ENCODE peak calls at places on chromosomes 6 and 20, in nine cellular contexts. X is esophagus squamous epithelium; K is psoas muscle; N is ovary; H is neural progenitor cell; U is CD8-positive, alpha-beta T cell; D is stomach; Z is body of pancreas; T is naive thymus-derived CD4-positive, alpha-beta T cell. J is an unnamed sample. For H3K9me3 and H3K27me3, the result is how much of the 10 kb centered on the place peaks cover.

GRCh38 chr6:87074051-87074711 is 20.7 kb downstream of the CGA start:
- DNase-seq in X (no peak), K (no peak), N (no peak), H (no peak), U (no peak), D (no peak), Z (no peak), T (no peak), J (no peak)

GRCh38 chr6:2396856-2397640 is 151.6 kb upstream of the GMDS start:
- DNase-seq in X (no peak), K (peak), N (no peak), H (no peak), U (no peak), D (no peak), Z (no peak), T (no peak), J (no peak)

GRCh38 chr6:4904461-4904860 is 99.4 kb downstream of the RPP40 start:
- DNase-seq in X (no peak), K (no peak), N (no peak), H (no peak), U (no peak), D (no peak), Z (no peak), T (no peak), J (no peak)

GRCh38 chr20:62896526-62896925 is 29.8 kb downstream of the DIDO1 start:
- DNase-seq in X (no peak), K (no peak), N (no peak), H (no peak), U (no peak), D (no peak), Z (no peak), T (no peak), J (no peak)

GRCh38 chr6:166221040-166221439 is 53.4 kb upstream of the TBXT start:
- DNase-seq in X (no peak), K (no peak), N (no peak), H (no peak), U (no peak), D (no peak), Z (no peak), T (no peak), J (no peak)

GRCh38 chr6:45964300-45964699 is 51.4 kb downstream of the CLIC5 start:
- DNase-seq in X (no peak), K (no peak), N (no peak), H (no peak), U (no peak), D (no peak), Z (no peak), T (no peak), J (no peak)

GRCh38 chr20:63873477-63873971 is 8.5 kb downstream of the TPD52L2 start:
- DNase-seq in X (no peak), K (peak), N (no peak), H (no peak), U (no peak), D (no peak), Z (peak), T (no peak), J (peak)

GRCh38 chr6:42226251-42227143 is 8.8 kb upstream of the MRPS10 start:
- DNase-seq in X (no peak), K (no peak), N (no peak), H (no peak), U (no peak), D (no peak), Z (peak), T (no peak), J (peak)

GRCh38 chr6:1945235-1945832 is 300.1 kb downstream of the GMDS start:
- DNase-seq in X (no peak), K (no peak), N (no peak), H (no peak), U (no peak), D (no peak), Z (no peak), T (no peak), J (no peak)

GRCh38 chr6:2865270-2866182 is 23.9 kb upstream of the SERPINB1 start:
- DNase-seq in X (no peak), K (no peak), N (no peak), H (no peak), U (no peak), D (no peak), Z (no peak), T (no peak), J (no peak)

GRCh38 chr6:144259988-144260387 is 25.1 kb upstream of the UTRN start:
- DNase-seq in X (no peak), K (no peak), N (no peak), H (no peak), U (no peak), D (no peak), Z (no peak), T (no peak), J (no peak)

GRCh38 chr6:21935561-21936028 is 342.0 kb downstream of the SOX4 start:
- DNase-seq in X (no peak), K (no peak), N (no peak), H (peak), U (no peak), D (peak), Z (peak), T (no peak), J (peak)

GRCh38 chr6:112478036-112478435 is 130.9 kb downstream of the RFPL4B start:
- DNase-seq in X (no peak), K (no peak), N (no peak), H (no peak), U (no peak), D (no peak), Z (no peak), T (no peak), J (no peak)

GRCh38 chr6:160293844-160294243 is 35.2 kb upstream of the SLC22A2 start:
- DNase-seq in X (no peak), K (no peak), N (no peak), H (peak), U (no peak), D (peak), Z (no peak), T (no peak), J (no peak)

GRCh38 chr6:126307859-126308258 is 32.1 kb upstream of the CENPW start:
- DNase-seq in X (no peak), K (peak), N (no peak), H (no peak), U (no peak), D (no peak), Z (no peak), T (no peak), J (peak)

GRCh38 chr6:30615958-30616810 is 859 bp downstream of the PPP1R10 start:
- DNase-seq in X (no peak), K (no peak), N (no peak), H (peak), U (peak), D (no peak), Z (peak), T (no peak), J (no peak)

GRCh38 chr6:105136433-105137350 is 43.1 kb downstream of the POPDC3 start:
- DNase-seq in X (no peak), K (peak), N (peak), H (peak), U (peak), D (peak), Z (peak), T (peak), J (peak)

GRCh38 chr6:38978139-38978704 is 70.4 kb upstream of the GLP1R start:
- DNase-seq in X (no peak), K (no peak), N (no peak), H (no peak), U (no peak), D (no peak), Z (no peak), T (no peak), J (no peak)

DNA sequence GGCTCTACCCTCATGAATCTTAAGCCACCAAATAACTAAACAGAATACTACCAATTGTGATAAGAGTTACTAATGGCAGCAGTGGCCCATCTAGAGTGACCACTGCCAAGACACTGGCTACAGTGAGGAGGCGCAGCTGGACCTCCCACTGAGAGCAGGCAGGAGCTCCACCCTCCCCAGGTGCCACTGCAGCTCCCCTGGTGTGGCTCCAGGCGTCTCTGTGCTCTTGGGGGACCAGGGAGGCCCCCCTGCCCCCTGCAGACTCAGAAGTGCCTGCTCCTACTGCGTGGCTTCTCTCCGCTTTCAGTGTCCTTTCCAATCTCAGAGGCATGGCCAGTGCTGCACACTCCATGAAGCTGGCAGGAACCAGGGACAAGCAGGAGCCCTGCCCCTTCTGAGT is 23.4 kb downstream of the MC3R start:
- DNase-seq in X (no peak), K (no peak), N (no peak), H (no peak), U (no peak), D (no peak), Z (no peak), T (no peak), J (no peak)
- H3K9me3 ChIP-seq in X (under half), K (under half), N (under half), H (under half), U (under half), D (under half), Z (under half), T (under half), J (under half)

GRCh38 chr20:21395039-21395665 is 2.2 kb downstream of the NKX2-4 start:
- DNase-seq in X (no peak), K (no peak), N (no peak), H (no peak), U (no peak), D (no peak), Z (no peak), T (no peak), J (no peak)
- H3K27me3 ChIP-seq in X (under half), K (half or more), N (under half), H (half or more), U (half or more), D (half or more), Z (under half), T (under half), J (under half)

GRCh38 chr20:50797142-50797541 is 2.3 kb downstream of the BCAS4 start:
- DNase-seq in X (no peak), K (no peak), N (no peak), H (no peak), U (no peak), D (no peak), Z (no peak), T (no peak), J (no peak)

GRCh38 chr20:50790651-50791277 is 4.1 kb upstream of the BCAS4 start:
- DNase-seq in X (peak), K (peak), N (peak), H (peak), U (peak), D (peak), Z (peak), T (peak), J (peak)

GRCh38 chr20:50794846-50795634 is at the start of gene BCAS4:
- DNase-seq in X (no peak), K (peak), N (peak), H (peak), U (peak), D (peak), Z (peak), T (peak), J (peak)

GRCh38 chr20:50792708-50793574 is 1.9 kb upstream of the BCAS4 start:
- DNase-seq in X (no peak), K (no peak), N (no peak), H (no peak), U (no peak), D (no peak), Z (no peak), T (no peak), J (no peak)

DNA sequence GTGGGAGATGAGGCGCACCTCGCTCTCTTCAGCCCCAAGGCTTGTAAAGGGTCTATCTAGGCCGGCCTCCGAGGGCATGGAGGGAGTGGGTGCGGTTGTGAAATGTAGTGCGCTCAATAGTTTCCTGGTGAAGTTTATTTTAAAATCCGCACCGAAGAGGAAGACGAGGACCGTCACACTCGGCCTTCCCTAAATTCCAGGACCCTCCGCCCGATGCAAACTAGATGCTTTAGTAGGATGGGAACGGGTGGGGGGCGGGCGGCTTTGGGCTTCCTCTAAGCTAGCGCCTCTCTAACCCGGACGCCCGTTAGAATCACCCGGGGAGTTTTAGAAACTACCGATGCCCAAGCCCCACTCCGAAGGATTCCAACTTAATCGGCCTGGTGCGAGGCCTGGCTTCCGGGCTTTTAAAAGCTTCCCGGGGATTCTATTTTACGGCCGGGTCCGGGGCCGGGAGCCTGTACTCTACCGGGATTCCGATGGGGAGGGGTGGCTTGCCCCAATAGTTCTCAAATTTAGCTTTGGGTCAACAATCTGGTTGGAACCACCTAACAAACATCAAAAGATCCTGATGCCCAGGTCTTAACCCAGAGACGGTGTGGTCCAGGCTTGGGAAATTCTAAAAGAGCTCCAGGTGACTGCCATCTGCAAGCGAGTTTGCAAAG is 548 bp upstream of the BCAS4 start:
- DNase-seq in X (no peak), K (no peak), N (peak), H (peak), U (no peak), D (no peak), Z (no peak), T (no peak), J (peak)
- H3K4me3 ChIP-seq in X (peak), K (peak), N (peak), H (peak), U (peak), D (peak), Z (no peak), T (peak), J (peak)

GRCh38 chr20:47524385-47524784 is 22.7 kb downstream of the NCOA3 start:
- DNase-seq in X (no peak), K (no peak), N (no peak), H (no peak), U (no peak), D (no peak), Z (no peak), T (no peak), J (no peak)
- H3K9me3 ChIP-seq in X (under half), K (under half), N (under half), H (under half), U (under half), D (under half), Z (under half), T (under half), J (under half)

GRCh38 chr20:1232538-1233111 is 6.8 kb downstream of the RAD21L1 start:
- DNase-seq in X (no peak), K (no peak), N (no peak), H (no peak), U (no peak), D (no peak), Z (no peak), T (no peak), J (no peak)
- H3K27me3 ChIP-seq in X (under half), K (under half), N (under half), H (half or more), U (under half), D (under half), Z (under half), T (under half), J (under half)

DNA sequence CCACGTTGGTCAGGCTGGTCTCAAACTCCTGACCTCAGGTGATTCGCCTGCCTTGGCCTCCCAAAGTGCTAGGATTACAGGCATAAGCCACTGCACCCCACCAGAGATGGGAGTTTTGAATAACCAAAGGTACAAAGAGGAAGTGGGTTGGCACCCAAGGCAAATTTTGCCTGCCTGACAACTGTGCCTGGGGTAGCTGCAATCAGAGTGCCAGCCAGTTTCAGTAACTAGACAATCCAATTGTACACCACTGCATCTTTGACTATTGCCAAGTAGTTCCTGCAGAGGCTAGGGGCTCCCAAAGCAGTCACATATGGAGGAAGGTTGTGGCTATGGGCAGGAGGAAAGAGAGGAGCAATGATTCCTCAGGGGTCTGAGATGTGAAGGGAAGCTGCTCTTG is 16.6 kb downstream of the ZC3H12D start:
- DNase-seq in X (no peak), K (no peak), N (no peak), H (no peak), U (no peak), D (no peak), Z (no peak), T (no peak), J (no peak)
- H3K4me3 ChIP-seq in X (no peak), K (no peak), N (no peak), H (no peak), U (no peak), D (no peak), Z (no peak), T (no peak), J (no peak)